ENCODE peak calls at places on chromosomes 12 and 14, in ten cellular contexts. X, W, U, F, R, C, M, O, J and G are unnamed samples.

GRCh38 chr12:76919388-76920181 is 40.8 kb upstream of the CSRP2 start:
- DNase-seq in X (no peak), W (no peak), U (no peak), F (no peak), R (no peak), C (no peak), M (no peak), O (no peak), J (no peak), G (no peak)

GRCh38 chr14:103546651-103547454 is 15.6 kb downstream of the BAG5 start:
- DNase-seq in X (peak), W (peak), U (peak), F (peak), R (peak), C (peak), M (no peak), O (peak), J (no peak), G (no peak)

GRCh38 chr12:27549801-27550652 is 26.0 kb downstream of the PPFIBP1 start:
- DNase-seq in X (peak), W (peak), U (no peak), F (peak), R (peak), C (peak), M (peak), O (peak), J (peak), G (no peak)

GRCh38 chr12:95605875-95606274 is 54.6 kb upstream of the USP44 start:
- DNase-seq in X (peak), W (peak), U (no peak), F (peak), R (no peak), C (no peak), M (peak), O (peak), J (no peak), G (no peak)

GRCh38 chr14:72495668-72496067 is 398.2 kb downstream of the DPF3 start:
- DNase-seq in X (no peak), W (peak), U (no peak), F (no peak), R (peak), C (peak), M (peak), O (peak), J (no peak), G (peak)

GRCh38 chr12:31896514-31897039 is 62.6 kb upstream of the RESF1 start:
- DNase-seq in X (peak), W (peak), U (no peak), F (no peak), R (peak), C (peak), M (peak), O (peak), J (no peak), G (no peak)

GRCh38 chr14:55523321-55523720 is 56.7 kb upstream of the KTN1 start:
- DNase-seq in X (no peak), W (no peak), U (no peak), F (no peak), R (no peak), C (no peak), M (no peak), O (no peak), J (no peak), G (no peak)

GRCh38 chr12:59005195-59005961 is 85.1 kb upstream of the LRIG3 start:
- DNase-seq in X (no peak), W (peak), U (no peak), F (no peak), R (no peak), C (peak), M (peak), O (peak), J (no peak), G (no peak)

GRCh38 chr14:98906123-98906995 is 365.6 kb downstream of the BCL11B start:
- DNase-seq in X (peak), W (no peak), U (no peak), F (no peak), R (peak), C (peak), M (peak), O (peak), J (no peak), G (no peak)

GRCh38 chr12:49190317-49190716 is 1.4 kb upstream of the TUBA1A start:
- DNase-seq in X (no peak), W (no peak), U (no peak), F (no peak), R (no peak), C (no peak), M (peak), O (no peak), J (no peak), G (peak)

GRCh38 chr12:125142601-125143000 is 77.4 kb downstream of the AACS start:
- DNase-seq in X (no peak), W (no peak), U (no peak), F (peak), R (no peak), C (no peak), M (no peak), O (no peak), J (no peak), G (no peak)

GRCh38 chr12:50934981-50935807 is 17.1 kb upstream of the HIGD1C start:
- DNase-seq in X (no peak), W (peak), U (no peak), F (peak), R (no peak), C (peak), M (peak), O (peak), J (no peak), G (no peak)

GRCh38 chr14:57493467-57494181 is at the start of gene CCDC198:
- DNase-seq in X (peak), W (no peak), U (no peak), F (no peak), R (no peak), C (no peak), M (peak), O (peak), J (no peak), G (no peak)

GRCh38 chr14:33512201-33512600 is 438.7 kb downstream of the EGLN3 start:
- DNase-seq in X (no peak), W (peak), U (no peak), F (peak), R (no peak), C (peak), M (peak), O (peak), J (no peak), G (no peak)

GRCh38 chr14:100664841-100665425 is 61.8 kb upstream of the DLK1 start:
- DNase-seq in X (peak), W (peak), U (no peak), F (peak), R (peak), C (peak), M (peak), O (peak), J (no peak), G (no peak)

GRCh38 chr12:51833446-51834227 is 14.9 kb downstream of the FIGNL2 start:
- DNase-seq in X (no peak), W (no peak), U (no peak), F (no peak), R (no peak), C (no peak), M (no peak), O (no peak), J (no peak), G (no peak)

GRCh38 chr14:69673578-69674305 is 62.3 kb downstream of the SUSD6 start:
- DNase-seq in X (no peak), W (no peak), U (no peak), F (no peak), R (no peak), C (no peak), M (no peak), O (no peak), J (no peak), G (no peak)

GRCh38 chr14:91289464-91289863 is 45.0 kb upstream of the GPR68 start:
- DNase-seq in X (no peak), W (no peak), U (no peak), F (no peak), R (no peak), C (no peak), M (no peak), O (no peak), J (no peak), G (no peak)

GRCh38 chr12:105418232-105418631 is 87.7 kb downstream of the C12orf75 start:
- DNase-seq in X (no peak), W (peak), U (no peak), F (peak), R (no peak), C (peak), M (peak), O (peak), J (peak), G (peak)

GRCh38 chr12:62586850-62587249 is 120.2 kb downstream of the MON2 start:
- DNase-seq in X (no peak), W (peak), U (no peak), F (no peak), R (no peak), C (no peak), M (peak), O (no peak), J (no peak), G (no peak)

GRCh38 chr14:53581497-53581896 is 375.1 kb downstream of the BMP4 start:
- DNase-seq in X (no peak), W (no peak), U (no peak), F (no peak), R (no peak), C (no peak), M (no peak), O (no peak), J (no peak), G (no peak)

GRCh38 chr14:60166144-60166543 is 946 bp upstream of the DHRS7 start:
- DNase-seq in X (no peak), W (no peak), U (no peak), F (no peak), R (peak), C (no peak), M (no peak), O (no peak), J (no peak), G (no peak)

GRCh38 chr14:102592969-102593840 is 756 bp downstream of the RCOR1 start:
- DNase-seq in X (peak), W (peak), U (peak), F (peak), R (peak), C (peak), M (peak), O (peak), J (no peak), G (peak)

DNA sequence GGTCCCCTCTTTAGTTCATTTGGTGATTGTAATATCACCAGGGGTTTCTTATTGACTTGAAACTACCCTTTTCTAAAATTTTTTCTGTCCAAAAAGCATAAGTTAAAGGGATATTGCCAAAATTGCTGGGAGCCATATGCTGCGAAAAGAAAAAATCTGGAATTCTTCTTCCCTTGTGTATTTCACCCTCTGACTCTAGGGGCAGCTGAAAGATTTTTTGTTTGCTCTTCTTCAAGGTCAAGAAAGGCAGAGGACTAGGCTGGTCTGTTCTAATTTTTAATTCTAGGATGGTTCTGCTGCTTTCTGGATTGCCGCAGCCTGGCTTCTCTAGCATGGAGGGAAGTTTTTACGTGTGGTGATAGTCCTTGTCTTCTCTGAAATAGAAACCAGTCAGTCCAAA is 61.6 kb downstream of the FBXL14 start:
- DNase-seq in X (no peak), W (no peak), U (no peak), F (no peak), R (no peak), C (no peak), M (no peak), O (peak), J (no peak), G (peak)
- TF ChIP-seq CTCF in X (no peak), W (no peak), U (no peak), F (peak), R (no peak), C (no peak), M (no peak), O (no peak), J (no peak), G (no peak)

DNA sequence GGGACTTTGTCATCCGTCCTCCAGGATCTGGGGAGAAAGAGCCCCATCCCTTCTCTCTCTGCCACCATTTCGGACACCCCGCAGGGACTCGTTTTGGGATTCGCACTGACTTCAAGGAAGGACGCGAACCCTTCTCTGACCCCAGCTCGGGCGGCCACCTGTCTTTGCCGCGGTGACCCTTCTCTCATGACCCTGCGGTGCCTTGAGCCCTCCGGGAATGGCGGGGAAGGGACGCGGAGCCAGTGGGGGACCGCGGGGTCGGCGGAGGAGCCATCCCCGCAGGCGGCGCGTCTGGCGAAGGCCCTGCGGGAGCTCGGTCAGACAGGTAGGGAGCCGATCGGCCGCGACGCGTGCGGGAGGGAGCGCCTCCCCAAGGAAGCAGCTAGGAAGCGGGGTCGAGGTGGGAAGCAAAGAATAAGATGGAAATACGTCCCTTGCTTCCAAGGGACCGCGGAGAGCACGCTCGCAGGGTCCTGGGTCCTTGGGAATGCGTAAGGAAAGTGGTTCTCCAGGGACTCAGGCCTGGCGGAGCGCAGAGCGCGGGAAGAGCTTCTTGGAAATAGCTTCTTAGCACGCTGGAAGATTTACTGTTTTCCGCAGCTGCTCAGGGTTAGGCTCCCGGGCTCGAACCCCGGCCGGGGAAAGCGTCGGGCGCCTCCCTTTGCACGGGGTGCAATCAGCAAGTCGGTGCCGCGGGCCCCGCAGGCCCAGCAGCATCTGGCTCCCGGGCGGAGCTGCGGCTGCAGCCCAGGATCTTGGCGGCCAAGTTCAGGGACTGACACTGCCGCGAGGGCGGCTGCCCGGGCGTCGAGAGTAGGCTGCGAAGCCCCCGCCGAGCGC is 457 bp downstream of the SOCS2 start:
- DNase-seq in X (peak), W (peak), U (no peak), F (no peak), R (no peak), C (peak), M (peak), O (peak), J (no peak), G (no peak)
- TF ChIP-seq CTCF in X (no peak), W (no peak), U (no peak), F (no peak), R (no peak), C (no peak), M (no peak), O (no peak), J (no peak), G (no peak)

DNA sequence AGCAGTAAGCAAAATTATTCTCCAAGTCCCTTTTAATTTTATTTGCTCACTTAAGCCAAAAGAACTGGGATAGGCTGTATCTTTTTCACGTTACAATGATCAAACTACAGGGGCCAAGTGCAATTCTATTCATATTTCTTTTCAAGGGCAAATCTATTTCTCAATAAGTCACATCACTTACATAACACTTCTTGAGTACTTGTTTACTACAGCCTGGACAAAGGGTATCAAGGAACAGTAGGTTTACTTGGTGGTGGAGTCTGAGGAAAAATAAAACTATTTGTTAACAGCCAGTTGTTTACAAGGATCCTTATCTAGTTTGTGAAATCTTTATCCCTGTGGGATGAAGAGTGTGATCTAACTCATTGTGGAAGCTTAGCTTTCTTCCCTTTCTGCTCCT is 72.1 kb downstream of the PDE3A start:
- DNase-seq in X (no peak), W (peak), U (no peak), F (no peak), R (no peak), C (peak), M (no peak), O (no peak), J (no peak), G (no peak)
- TF ChIP-seq CTCF in X (no peak), W (no peak), U (no peak), F (no peak), R (no peak), C (no peak), M (no peak), O (no peak), J (no peak), G (no peak)

DNA sequence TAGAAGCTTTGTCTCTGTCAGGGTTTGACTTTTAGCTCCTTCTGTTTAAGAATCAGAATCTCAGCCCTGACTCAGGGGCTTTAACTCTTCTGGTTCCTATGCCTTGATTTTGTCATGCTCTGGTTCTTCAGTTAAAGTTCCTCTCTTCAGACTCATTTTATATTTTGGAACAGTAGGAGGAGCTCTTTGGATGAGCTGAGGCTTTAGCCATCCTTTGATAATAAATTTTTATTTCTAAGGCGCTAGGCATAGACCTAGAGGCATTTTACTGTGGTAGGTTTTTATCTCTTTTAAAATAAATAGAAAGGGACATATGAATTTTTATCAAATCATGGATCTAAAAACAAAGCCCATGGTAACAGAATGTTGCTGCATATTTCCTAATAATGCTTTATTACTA is 51.7 kb downstream of the ATP23 start:
- DNase-seq in X (no peak), W (no peak), U (no peak), F (peak), R (no peak), C (no peak), M (peak), O (peak), J (no peak), G (no peak)
- TF ChIP-seq CTCF in X (peak), W (no peak), U (no peak), F (peak), R (no peak), C (peak), M (peak), O (peak), J (peak), G (peak)

GRCh38 chr12:121232977-121233627 is 23.2 kb downstream of the P2RX4 start:
- DNase-seq in X (no peak), W (no peak), U (no peak), F (no peak), R (no peak), C (no peak), M (no peak), O (no peak), J (no peak), G (no peak)
- TF ChIP-seq CTCF in X (no peak), W (no peak), U (peak), F (peak), R (no peak), C (no peak), M (no peak), O (peak), J (no peak), G (no peak)